ENCODE peak calls at places on chromosomes 16 and 17, in five cellular contexts. H is GM12878, B is cardiac muscle cell, L is small intestine, D is heart right ventricle. P is an unnamed sample. For H3K36me3, the result is how much of the 10 kb centered on the place peaks cover.

GRCh38 chr17:12730931-12731521 is 58.3 kb upstream of the ARHGAP44 start:
- DNase-seq in H (no peak), B (peak), L (peak), D (peak), P (no peak)

GRCh38 chr17:50890675-50891516 is 24.7 kb upstream of the TOB1 start:
- DNase-seq in H (no peak), B (no peak), L (peak), D (no peak), P (no peak)

GRCh38 chr17:56367381-56367780 is 214.1 kb downstream of the ANKFN1 start:
- DNase-seq in H (no peak), B (no peak), L (no peak), D (no peak), P (no peak)

GRCh38 chr17:75316253-75316652 is 27.0 kb upstream of the SLC25A19 start:
- DNase-seq in H (no peak), B (no peak), L (no peak), D (no peak), P (no peak)

GRCh38 chr16:23020084-23020483 is 129.2 kb downstream of the USP31 start:
- DNase-seq in H (no peak), B (no peak), L (no peak), D (no peak), P (peak)

GRCh38 chr17:21677126-21677910 is 15.0 kb upstream of the KCNJ18 start:
- DNase-seq in H (no peak), B (no peak), L (no peak), D (no peak), P (no peak)

GRCh38 chr16:11909653-11910551 is 5.9 kb downstream of the GSPT1 start:
- DNase-seq in H (no peak), B (no peak), L (no peak), D (no peak), P (no peak)

GRCh38 chr17:21199311-21199710 is 14.7 kb downstream of the TMEM11 start:
- DNase-seq in H (no peak), B (no peak), L (no peak), D (no peak), P (peak)

GRCh38 chr16:10577305-10578202 is 2.8 kb downstream of the EMP2 start:
- DNase-seq in H (no peak), B (peak), L (no peak), D (peak), P (peak)

GRCh38 chr16:4558026-4558425 is 1.9 kb downstream of the C16orf96 start:
- DNase-seq in H (no peak), B (no peak), L (no peak), D (no peak), P (no peak)

GRCh38 chr16:75580-76501 is 2.2 kb upstream of the MPG start:
- DNase-seq in H (no peak), B (no peak), L (no peak), D (peak), P (peak)

GRCh38 chr17:48215583-48216139 is 108.1 kb downstream of the SNX11 start:
- DNase-seq in H (no peak), B (no peak), L (peak), D (no peak), P (peak)

GRCh38 chr16:30623558-30624283 is 13.5 kb upstream of the ZNF689 start:
- DNase-seq in H (no peak), B (no peak), L (no peak), D (no peak), P (no peak)

GRCh38 chr17:20852541-20853370 is 190.1 kb downstream of the USP22 start:
- DNase-seq in H (no peak), B (peak), L (no peak), D (peak), P (no peak)

GRCh38 chr16:66933776-66934137 is 445 bp downstream of the CIAO2B start:
- DNase-seq in H (no peak), B (no peak), L (no peak), D (no peak), P (no peak)

GRCh38 chr17:42518046-42518754 is 17.8 kb upstream of the NAGLU start:
- DNase-seq in H (no peak), B (no peak), L (peak), D (peak), P (peak)

GRCh38 chr17:81957691-81958432 is 3.1 kb downstream of the NOTUM start:
- DNase-seq in H (no peak), B (no peak), L (no peak), D (no peak), P (no peak)

GRCh38 chr16:14490281-14490680 is 139.8 kb downstream of the PARN start:
- DNase-seq in H (no peak), B (no peak), L (no peak), D (no peak), P (no peak)

GRCh38 chr16:19118938-19119431 is 5.2 kb downstream of the ITPRIPL2 start:
- DNase-seq in H (no peak), B (no peak), L (no peak), D (no peak), P (no peak)

GRCh38 chr16:50254072-50254471 is 12.3 kb upstream of the ADCY7 start:
- DNase-seq in H (no peak), B (no peak), L (no peak), D (no peak), P (no peak)

GRCh38 chr17:67019809-67020208 is 24.5 kb upstream of the CACNG1 start:
- DNase-seq in H (no peak), B (no peak), L (no peak), D (no peak), P (no peak)

GRCh38 chr17:58303981-58304734 is 23.4 kb upstream of the MPO start:
- DNase-seq in H (no peak), B (peak), L (peak), D (no peak), P (peak)

GRCh38 chr16:16092925-16093624 is 130.2 kb downstream of the ABCC6 start:
- DNase-seq in H (no peak), B (no peak), L (no peak), D (no peak), P (no peak)

GRCh38 chr17:17303010-17303846 is at the start of gene NT5M:
- DNase-seq in H (no peak), B (peak), L (peak), D (peak), P (peak)

GRCh38 chr16:1500465-1501150 is 7.4 kb downstream of the TELO2 start:
- DNase-seq in H (no peak), B (no peak), L (no peak), D (no peak), P (no peak)

GRCh38 chr16:1474796-1475551 is at the start of gene CLCN7:
- DNase-seq in H (no peak), B (peak), L (peak), D (peak), P (peak)

GRCh38 chr17:9409430-9409829 is 166.2 kb downstream of the STX8 start:
- DNase-seq in H (no peak), B (no peak), L (no peak), D (no peak), P (peak)

GRCh38 chr16:75459691-75460090 is 4.8 kb downstream of the TMEM170A start:
- DNase-seq in H (no peak), B (no peak), L (no peak), D (no peak), P (no peak)

GRCh38 chr16:3879258-3879886 is 1.1 kb downstream of the CREBBP start:
- DNase-seq in H (no peak), B (peak), L (peak), D (peak), P (peak)

GRCh38 chr16:83952940-83953795 is at the start of gene OSGIN1:
- DNase-seq in H (peak), B (peak), L (peak), D (peak), P (peak)

GRCh38 chr17:63519972-63520882 is 2.9 kb upstream of the KCNH6 start:
- DNase-seq in H (no peak), B (no peak), L (peak), D (no peak), P (no peak)

GRCh38 chr17:11039342-11039741 is 201.5 kb upstream of the PIRT start:
- DNase-seq in H (no peak), B (no peak), L (no peak), D (no peak), P (no peak)
- H3K27ac ChIP-seq in H (no peak), B (no peak), L (no peak), D (no peak), P (no peak)

DNA sequence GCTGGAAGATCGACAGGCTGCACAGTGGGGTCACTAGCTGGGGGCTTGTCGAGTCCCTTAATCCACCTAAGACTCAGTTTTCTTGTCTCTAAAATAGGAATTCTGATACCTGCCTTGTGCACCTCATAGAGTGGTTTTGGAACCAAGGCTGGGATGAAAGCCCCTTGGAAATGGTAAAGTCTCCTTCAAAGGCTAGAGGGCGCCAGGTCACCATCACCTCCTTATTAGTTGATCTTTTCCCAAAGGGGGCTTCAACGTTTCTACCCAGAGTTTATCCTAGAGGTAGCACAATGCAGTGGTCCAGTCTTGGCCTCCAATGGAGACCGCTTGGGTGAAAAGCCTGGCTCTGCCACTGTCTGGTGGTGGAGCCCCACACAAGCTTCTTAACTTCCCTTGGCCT is 158.2 kb downstream of the AIPL1 start:
- DNase-seq in H (no peak), B (no peak), L (no peak), D (no peak), P (no peak)
- H3K36me3 ChIP-seq in H (under half), B (under half), L (under half), D (under half), P (under half)

GRCh38 chr17:49259663-49260010 is 29.1 kb upstream of the PHOSPHO1 start:
- DNase-seq in H (no peak), B (no peak), L (no peak), D (peak), P (no peak)
- H3K27ac ChIP-seq in H (no peak), B (no peak), L (no peak), D (peak), P (no peak)

DNA sequence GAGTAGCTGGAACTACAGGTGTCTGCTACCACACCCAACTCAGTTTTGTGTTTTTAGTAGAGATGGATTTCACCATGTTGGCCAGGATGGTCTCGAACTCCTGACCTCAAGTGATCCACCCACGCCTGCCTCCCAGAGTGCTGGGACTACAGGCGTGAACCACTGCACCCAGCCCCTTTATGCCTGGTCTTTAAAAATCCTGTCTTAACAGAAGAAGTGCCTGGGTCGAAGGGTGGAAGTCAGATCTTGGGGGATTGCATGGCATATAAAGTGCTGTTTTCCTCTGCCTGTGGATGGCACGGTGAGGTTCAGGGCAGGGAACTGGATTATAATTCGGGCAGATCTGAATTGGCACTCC is 30.3 kb downstream of the ZC3H18 start:
- DNase-seq in H (no peak), B (no peak), L (no peak), D (no peak), P (no peak)
- H3K36me3 ChIP-seq in H (under half), B (under half), L (under half), D (under half), P (under half)

GRCh38 chr17:15239471-15239870 is 25.7 kb downstream of the PMP22 start:
- DNase-seq in H (no peak), B (no peak), L (no peak), D (no peak), P (no peak)
- H3K27ac ChIP-seq in H (no peak), B (no peak), L (no peak), D (no peak), P (no peak)

GRCh38 chr17:7837375-7838290 is 3.6 kb downstream of the KDM6B start:
- DNase-seq in H (no peak), B (peak), L (peak), D (no peak), P (no peak)
- H3K36me3 ChIP-seq in H (under half), B (under half), L (under half), D (under half), P (under half)

P was measured in SJCRH30.